ENCODE peak calls at places on chromosomes 2 and 18, in eight cellular contexts. R is ovary, S is esophagus muscularis mucosa, O is IMR-90, A is adrenal gland, E is HepG2, P is esophagus squamous epithelium, G is A549. T is an unnamed sample.

GRCh38 chr2:159185401-159186130 is 100.9 kb downstream of the WDSUB1 start:
- DNase-seq in R (no peak), S (no peak), O (peak; percentile 58), A (peak; percentile 19), E (peak; percentile 23), P (no peak), G (peak; percentile 36), T (no peak)

GRCh38 chr2:165087933-165088901 is 115.6 kb downstream of the SCN3A start:
- DNase-seq in R (no peak), S (no peak), O (no peak), A (no peak), E (no peak), P (no peak), G (no peak), T (no peak)

GRCh38 chr18:54776282-54776977 is 51.8 kb upstream of the RAB27B start:
- DNase-seq in R (no peak), S (no peak), O (peak; percentile 99), A (peak; percentile 10), E (peak; percentile 37), P (no peak), G (peak; percentile 92), T (no peak)

GRCh38 chr2:174972924-174973323 is 32.3 kb downstream of the CHN1 start:
- DNase-seq in R (no peak), S (no peak), O (peak; percentile 83), A (no peak), E (no peak), P (no peak), G (peak; percentile 45), T (no peak)

GRCh38 chr18:56645415-56646016 is 5.6 kb upstream of the WDR7 start:
- DNase-seq in R (no peak), S (no peak), O (no peak), A (no peak), E (no peak), P (no peak), G (peak; percentile 9), T (no peak)

GRCh38 chr18:74407888-74408287 is 49.2 kb downstream of the DIPK1C start:
- DNase-seq in R (no peak), S (no peak), O (no peak), A (no peak), E (no peak), P (no peak), G (no peak), T (no peak)

GRCh38 chr2:46258937-46259781 is 38.0 kb upstream of the EPAS1 start:
- DNase-seq in R (no peak), S (peak; percentile 47), O (no peak), A (peak; percentile 15), E (no peak), P (no peak), G (no peak), T (no peak)

GRCh38 chr2:10269291-10269690 is 33.4 kb upstream of the HPCAL1 start:
- DNase-seq in R (no peak), S (no peak), O (no peak), A (no peak), E (no peak), P (no peak), G (no peak), T (peak; percentile 17)

GRCh38 chr2:30702694-30703093 is 104.6 kb downstream of the CAPN13 start:
- DNase-seq in R (no peak), S (peak; percentile 50), O (no peak), A (no peak), E (no peak), P (no peak), G (no peak), T (no peak)

GRCh38 chr2:170235860-170236638 is 58.1 kb downstream of the MYO3B start:
- DNase-seq in R (no peak), S (no peak), O (peak; percentile 54), A (peak; percentile 49), E (peak; percentile 54), P (no peak), G (peak; percentile 61), T (no peak)

GRCh38 chr18:8215741-8216140 is 393.5 kb upstream of the RAB12 start:
- DNase-seq in R (no peak), S (no peak), O (no peak), A (no peak), E (no peak), P (no peak), G (no peak), T (no peak)

GRCh38 chr2:233444501-233444900 is 90.2 kb downstream of the DGKD start:
- DNase-seq in R (no peak), S (no peak), O (no peak), A (no peak), E (no peak), P (no peak), G (no peak), T (peak; percentile 54)

GRCh38 chr18:21398121-21398520 is 156.1 kb downstream of the GREB1L start:
- DNase-seq in R (no peak), S (no peak), O (no peak), A (no peak), E (no peak), P (no peak), G (no peak), T (no peak)

GRCh38 chr2:237507478-237507877 is 20.4 kb downstream of the MLPH start:
- DNase-seq in R (no peak), S (no peak), O (no peak), A (no peak), E (no peak), P (no peak), G (no peak), T (peak; percentile 4)

GRCh38 chr18:21277578-21277977 is 35.5 kb downstream of the GREB1L start:
- DNase-seq in R (no peak), S (no peak), O (no peak), A (no peak), E (no peak), P (no peak), G (no peak), T (no peak)

GRCh38 chr18:77482190-77482928 is 232.7 kb downstream of the GALR1 start:
- DNase-seq in R (no peak), S (no peak), O (no peak), A (no peak), E (no peak), P (no peak), G (no peak), T (no peak)

GRCh38 chr2:25431604-25432003 is 89.9 kb upstream of the DNMT3A start:
- DNase-seq in R (no peak), S (no peak), O (no peak), A (no peak), E (no peak), P (no peak), G (no peak), T (no peak)

GRCh38 chr2:46601328-46601963 is 122.1 kb downstream of the TMEM247 start:
- DNase-seq in R (no peak), S (no peak), O (peak; percentile 10), A (no peak), E (no peak), P (no peak), G (no peak), T (no peak)

GRCh38 chr2:46926863-46927262 is 11.3 kb upstream of the MCFD2 start:
- DNase-seq in R (no peak), S (no peak), O (no peak), A (no peak), E (no peak), P (no peak), G (no peak), T (no peak)

DNA sequence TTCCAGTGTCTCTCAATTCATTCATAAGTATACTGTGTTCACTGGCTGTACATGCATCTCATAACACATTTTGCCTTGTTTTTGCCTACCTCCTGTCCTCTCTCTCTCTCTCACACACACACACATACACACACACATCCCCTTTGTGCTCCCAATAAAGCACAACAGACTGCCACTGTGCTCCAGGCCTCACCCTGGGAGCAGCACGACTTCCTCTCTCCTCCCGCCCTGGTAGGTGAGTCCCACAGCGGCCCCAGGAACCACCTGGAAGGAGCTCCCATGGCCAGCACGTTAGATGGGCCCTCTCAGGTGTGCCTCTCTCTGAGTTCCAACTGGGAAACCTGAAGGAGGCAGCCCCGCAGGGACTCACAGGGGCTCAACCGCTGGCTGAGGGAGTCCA is 65.4 kb downstream of the MARCHF4 start:
- DNase-seq in R (no peak), S (peak; percentile 57), O (no peak), A (no peak), E (no peak), P (no peak), G (no peak), T (no peak)
- TF ChIP-seq POLR2A in R (no peak), S (no peak), O (no peak), A (no peak), E (no peak), P (no peak), G (no peak), T (no peak)

DNA sequence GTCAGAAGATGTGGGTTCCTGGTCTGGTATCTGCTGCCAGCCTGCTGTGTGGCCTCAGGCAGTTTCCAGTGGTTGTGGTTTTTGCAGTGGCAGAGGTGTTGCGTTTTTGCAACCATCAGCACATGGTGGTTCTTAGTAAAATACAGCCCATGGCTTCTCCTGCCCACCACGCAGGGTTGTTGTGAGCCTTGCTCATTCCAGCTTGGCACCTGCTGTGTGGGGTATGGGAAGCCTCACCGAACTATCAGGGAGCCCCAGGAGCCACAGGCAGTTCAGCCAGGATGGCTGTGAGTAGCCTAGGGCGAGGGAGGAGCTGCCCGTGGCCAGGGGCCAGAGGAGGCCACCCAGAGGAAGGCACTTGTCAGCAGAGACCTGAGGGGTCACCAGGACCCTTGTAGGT is 9.8 kb downstream of the ARID5A start:
- DNase-seq in R (no peak), S (no peak), O (no peak), A (no peak), E (no peak), P (no peak), G (no peak), T (no peak)
- TF ChIP-seq POLR2A in R (no peak), S (no peak), O (no peak), A (no peak), E (no peak), P (no peak), G (no peak), T (no peak)

GRCh38 chr18:44733069-44733753 is 52.5 kb downstream of the SETBP1 start:
- DNase-seq in R (no peak), S (no peak), O (peak; percentile 86), A (peak; percentile 50), E (no peak), P (no peak), G (peak; percentile 17), T (no peak)
- TF ChIP-seq POLR2A in R (no peak), S (no peak), O (no peak), A (no peak), E (no peak), P (no peak), G (no peak), T (no peak)

GRCh38 chr2:74029719-74030397 is 45.1 kb downstream of the TET3 start:
- DNase-seq in R (no peak), S (no peak), O (no peak), A (no peak), E (no peak), P (no peak), G (no peak), T (no peak)

GRCh38 chr2:74027496-74027895 is 42.8 kb downstream of the TET3 start:
- DNase-seq in R (no peak), S (no peak), O (no peak), A (no peak), E (no peak), P (no peak), G (no peak), T (no peak)

GRCh38 chr2:74032909-74033261 is 48.2 kb downstream of the TET3 start:
- DNase-seq in R (no peak), S (no peak), O (no peak), A (no peak), E (no peak), P (no peak), G (no peak), T (no peak)

GRCh38 chr2:74028290-74028689 is 43.6 kb downstream of the TET3 start:
- DNase-seq in R (no peak), S (no peak), O (no peak), A (no peak), E (no peak), P (no peak), G (no peak), T (no peak)

GRCh38 chr2:74031203-74031602 is 46.5 kb downstream of the TET3 start:
- DNase-seq in R (no peak), S (no peak), O (no peak), A (no peak), E (no peak), P (no peak), G (no peak), T (no peak)
- TF ChIP-seq POLR2A in R (no peak), S (no peak), O (no peak), A (no peak), E (no peak), P (no peak), G (no peak), T (no peak)